ENCODE peak calls at places on chromosomes 5 and 9, in five cellular contexts. H is kidney epithelial cell, E is transverse colon, J is fibroblast of lung, C is dorsolateral prefrontal cortex. U is an unnamed sample.

GRCh38 chr5:139481122-139481533 is 1.4 kb downstream of the STING1 start:
- DNase-seq in E (no peak), J (peak), C (no peak), H (no peak), U (peak)

GRCh38 chr9:7844283-7844682 is 44.7 kb upstream of the DMAC1 start:
- DNase-seq in J (peak), C (no peak), H (no peak), E (no peak), U (peak)

GRCh38 chr9:129464972-129465833 is 155.7 kb downstream of the C9orf50 start:
- DNase-seq in H (no peak), J (peak), C (no peak), E (no peak), U (peak)

GRCh38 chr5:59813761-59814562 is 79.6 kb downstream of the PDE4D start:
- DNase-seq in H (no peak), E (peak), C (no peak), J (peak), U (peak)

GRCh38 chr9:8140557-8140956 is 341.0 kb upstream of the DMAC1 start:
- DNase-seq in H (no peak), J (no peak), E (no peak), C (no peak), U (no peak)

GRCh38 chr9:22097712-22098111 is 88.6 kb upstream of the CDKN2B start:
- DNase-seq in C (no peak), H (no peak), E (no peak), J (peak), U (peak)

GRCh38 chr9:93262537-93263310 is 78.8 kb downstream of the WNK2 start:
- DNase-seq in E (no peak), C (peak), J (no peak), H (no peak), U (no peak)

GRCh38 chr5:122478741-122479459 is 166.9 kb downstream of the SNCAIP start:
- DNase-seq in C (no peak), E (no peak), H (peak), J (peak), U (no peak)

GRCh38 chr5:142819816-142820215 is 49.6 kb downstream of the ARHGAP26 start:
- DNase-seq in C (no peak), J (peak), E (no peak), H (no peak), U (peak)

GRCh38 chr5:80959138-80959537 is 1.0 kb upstream of the RASGRF2 start:
- DNase-seq in C (no peak), J (no peak), H (no peak), E (no peak), U (no peak)

GRCh38 chr9:98774746-98775145 is 21.6 kb downstream of the ANKS6 start:
- DNase-seq in H (no peak), C (no peak), J (no peak), E (no peak), U (peak)

GRCh38 chr5:128035689-128036088 is 47.9 kb upstream of the SLC12A2 start:
- DNase-seq in E (no peak), C (no peak), J (no peak), H (no peak), U (no peak)

GRCh38 chr9:113796651-113797426 is 79.3 kb upstream of the ZNF618 start:
- DNase-seq in J (no peak), H (no peak), E (no peak), C (no peak), U (no peak)

GRCh38 chr9:97633859-97634485 is 351 bp downstream of the NCBP1 start:
- DNase-seq in J (no peak), H (no peak), E (no peak), C (no peak), U (no peak)

GRCh38 chr5:75438722-75439121 is 72.7 kb downstream of the CERT1 start:
- DNase-seq in J (no peak), C (no peak), E (no peak), H (no peak), U (no peak)
- TF ChIP-seq CTCF in J (no peak), C (no peak), E (no peak), H (no peak), U (no peak)

GRCh38 chr9:34375901-34376595 is 650 bp downstream of the MYORG start:
- DNase-seq in C (no peak), E (peak), H (no peak), J (no peak), U (no peak)
- TF ChIP-seq CTCF in C (no peak), E (peak), H (peak), J (no peak), U (no peak)

DNA sequence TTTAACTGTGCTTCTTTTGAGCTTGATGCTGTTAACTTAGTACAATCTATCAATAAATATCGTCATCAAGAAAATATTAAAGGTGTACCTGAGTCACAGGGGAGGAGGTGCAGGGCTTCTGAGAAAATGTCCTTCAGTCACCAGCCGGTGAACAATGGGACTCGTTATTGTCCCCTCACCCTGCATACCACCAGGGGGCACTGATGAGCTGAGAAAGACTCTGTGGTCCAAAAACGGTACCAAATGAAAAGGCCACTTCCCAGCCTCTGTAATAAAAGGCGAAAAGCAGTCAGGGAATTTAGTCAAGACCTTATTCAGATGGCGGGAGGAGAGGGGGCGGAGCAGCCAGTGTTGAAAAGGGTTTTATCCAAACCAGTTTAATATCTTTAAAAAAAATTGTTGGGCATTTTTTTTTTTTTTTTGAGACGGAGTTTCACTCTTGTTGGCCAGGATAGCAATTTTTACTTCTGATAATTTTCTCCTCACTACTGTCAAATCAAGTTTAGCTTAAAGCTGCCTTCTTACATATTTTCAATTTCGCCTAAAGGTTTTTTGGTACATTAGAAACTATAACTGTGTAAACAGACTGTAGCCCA is 271.9 kb upstream of the ADAMTS16 start:
- DNase-seq in J (no peak), C (peak), H (peak), E (peak), U (peak)
- TF ChIP-seq CTCF in J (peak), C (peak), H (peak), E (peak), U (peak)

GRCh38 chr5:82661462-82661861 is 383.3 kb upstream of the RPS23 start:
- DNase-seq in J (peak), H (no peak), E (no peak), C (no peak), U (no peak)
- TF ChIP-seq CTCF in J (no peak), H (no peak), E (no peak), C (no peak), U (no peak)

GRCh38 chr5:16160706-16161105 is 18.9 kb downstream of the MARCHF11 start:
- DNase-seq in J (peak), C (no peak), E (no peak), H (peak), U (peak)
- TF ChIP-seq CTCF in J (peak), C (peak), E (peak), H (peak), U (peak)

GRCh38 chr5:132459031-132459982 is 31.3 kb downstream of the IRF1 start:
- DNase-seq in E (peak), H (peak), C (no peak), J (peak), U (peak)

GRCh38 chr5:132458226-132458560 is 32.4 kb downstream of the IRF1 start:
- DNase-seq in H (no peak), E (peak), J (peak), C (no peak), U (no peak)

GRCh38 chr5:132458651-132459030 is 31.9 kb downstream of the IRF1 start:
- DNase-seq in J (peak), E (no peak), C (no peak), H (peak), U (peak)

GRCh38 chr5:132456553-132457361 is 33.8 kb downstream of the IRF1 start:
- DNase-seq in C (no peak), J (no peak), E (peak), H (no peak), U (peak)

DNA sequence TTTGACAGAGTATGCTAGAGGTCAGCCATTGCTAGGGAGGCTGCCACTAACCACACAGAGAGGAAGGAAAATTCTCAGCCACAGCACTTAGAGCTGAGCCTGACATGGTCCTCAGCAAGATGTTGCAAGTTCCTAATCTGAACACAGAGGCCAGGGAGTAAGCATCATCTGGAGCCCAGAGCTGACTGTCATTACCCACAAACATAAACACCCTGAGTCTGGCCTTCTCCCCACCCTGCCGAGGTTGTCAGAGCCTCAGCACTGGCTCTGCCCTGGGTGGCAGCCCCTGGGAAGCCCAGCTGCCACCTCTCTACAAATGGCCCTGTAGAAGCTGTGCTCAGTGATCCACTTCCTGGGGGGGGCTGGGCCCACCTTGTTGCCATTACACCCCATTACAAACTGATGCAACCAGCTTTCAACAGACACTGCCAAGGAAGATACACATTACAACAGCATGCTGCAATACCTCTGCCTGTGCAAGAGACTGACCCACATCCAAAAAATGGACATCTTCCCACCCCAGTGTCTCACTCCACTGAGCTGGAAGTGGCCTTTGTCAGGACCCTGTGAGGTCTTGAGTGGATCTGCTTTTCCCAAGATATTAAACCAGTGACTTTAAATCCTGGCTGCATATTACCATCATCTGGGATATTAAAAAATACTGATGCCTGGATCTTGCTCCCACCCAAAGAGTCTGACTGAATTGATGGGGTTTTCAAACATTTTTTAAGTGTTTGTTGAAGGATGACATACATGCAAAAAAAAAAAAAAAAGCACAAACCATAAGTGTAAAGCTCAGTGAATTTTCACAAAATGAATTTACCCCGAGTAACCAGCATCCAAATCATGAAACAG is 33.0 kb downstream of the IRF1 start:
- DNase-seq in C (no peak), J (peak), H (no peak), E (peak), U (peak)
- TF ChIP-seq CTCF in C (no peak), J (no peak), H (no peak), E (no peak), U (no peak)